ENCODE peak calls at places on chromosome 4, in six cellular contexts. N is cardiac fibroblast, O is IMR-90, L is OCI-LY7, K is HFFc6, I is heart left ventricle. W is an unnamed sample.

GRCh38 chr4:136650541-136651277 is 881.6 kb downstream of the PCDH18 start:
- DNase-seq in L (no peak), K (no peak), O (peak), I (no peak), N (peak), W (peak)

GRCh38 chr4:3412257-3413020 is 29.3 kb upstream of the HGFAC start:
- DNase-seq in O (no peak), K (no peak), I (no peak), L (no peak), N (no peak), W (no peak)

GRCh38 chr4:76948441-76949292 is 885 bp upstream of the SEPTIN11 start:
- DNase-seq in N (peak), K (peak), I (peak), L (peak), O (peak), W (peak)

GRCh38 chr4:5036239-5036638 is 15.0 kb upstream of the STK32B start:
- DNase-seq in L (peak), O (peak), I (no peak), K (peak), N (peak), W (peak)

GRCh38 chr4:90727938-90728337 is 600.7 kb downstream of the CCSER1 start:
- DNase-seq in I (no peak), N (no peak), L (no peak), K (no peak), O (no peak), W (peak)

GRCh38 chr4:144723471-144723870 is 77.5 kb downstream of the HHIP start:
- DNase-seq in O (no peak), K (no peak), N (no peak), I (no peak), L (no peak), W (no peak)

GRCh38 chr4:82998898-82999297 is 11.7 kb downstream of the LIN54 start:
- DNase-seq in O (no peak), K (no peak), I (no peak), L (no peak), N (no peak), W (no peak)

GRCh38 chr4:154039435-154040061 is 250.7 kb upstream of the SFRP2 start:
- DNase-seq in N (peak), O (no peak), I (no peak), K (no peak), L (no peak), W (peak)

GRCh38 chr4:38090450-38091246 is 130.4 kb downstream of the PTTG2 start:
- DNase-seq in O (no peak), L (no peak), K (no peak), N (no peak), I (no peak), W (no peak)

GRCh38 chr4:88719381-88719780 is 21.8 kb upstream of the NAP1L5 start:
- DNase-seq in K (no peak), N (no peak), O (no peak), L (no peak), I (no peak), W (no peak)

GRCh38 chr4:184097240-184097619 is 120.4 kb downstream of the ENPP6 start:
- DNase-seq in N (peak), L (no peak), O (no peak), K (no peak), I (peak), W (no peak)

GRCh38 chr4:74056114-74056857 is 17.8 kb upstream of the CXCL3 start:
- DNase-seq in N (peak), O (peak), I (no peak), K (peak), L (no peak), W (peak)

GRCh38 chr4:184441461-184442392 is 32.6 kb downstream of the IRF2 start:
- DNase-seq in I (peak), N (peak), L (no peak), K (no peak), O (peak), W (peak)

GRCh38 chr4:145195167-145195952 is 15.0 kb upstream of the OTUD4 start:
- DNase-seq in O (no peak), L (peak), N (no peak), I (no peak), K (no peak), W (no peak)

GRCh38 chr4:12145768-12146167 is 717.1 kb upstream of the HS3ST1 start:
- DNase-seq in I (no peak), N (no peak), L (no peak), O (no peak), K (no peak), W (no peak)

GRCh38 chr4:176009254-176009653 is 56.4 kb upstream of the WDR17 start:
- DNase-seq in N (no peak), K (no peak), O (no peak), I (no peak), L (no peak), W (no peak)

GRCh38 chr4:184854673-184855072 is 28.9 kb upstream of the ACSL1 start:
- DNase-seq in K (no peak), L (peak), O (no peak), I (no peak), N (peak), W (no peak)

GRCh38 chr4:8513931-8514330 is 66.3 kb upstream of the GPR78 start:
- DNase-seq in I (no peak), N (no peak), K (no peak), O (no peak), L (no peak), W (no peak)

GRCh38 chr4:162837679-162838078 is 329.0 kb downstream of the NAF1 start:
- DNase-seq in I (no peak), O (no peak), K (no peak), N (no peak), L (no peak), W (no peak)

GRCh38 chr4:162838671-162839070 is 328.0 kb downstream of the NAF1 start:
- DNase-seq in L (no peak), K (no peak), N (no peak), I (no peak), O (no peak), W (no peak)

GRCh38 chr4:162837241-162837640 is 329.4 kb downstream of the NAF1 start:
- DNase-seq in N (no peak), L (no peak), K (no peak), I (no peak), O (no peak), W (no peak)

GRCh38 chr4:162841769-162842168 is 324.9 kb downstream of the NAF1 start:
- DNase-seq in O (no peak), I (no peak), N (no peak), K (no peak), L (peak), W (no peak)

GRCh38 chr4:162839814-162840213 is 326.9 kb downstream of the NAF1 start:
- DNase-seq in I (no peak), K (no peak), O (no peak), N (no peak), L (no peak), W (no peak)
- TF ChIP-seq CTCF in I (no peak), K (no peak), O (no peak), N (no peak), L (peak), W (no peak)

GRCh38 chr4:99120501-99120900 is 23.6 kb downstream of the ADH4 start:
- DNase-seq in K (no peak), N (no peak), L (no peak), O (no peak), I (no peak), W (no peak)

GRCh38 chr4:99117876-99118693 is 26.0 kb downstream of the ADH4 start:
- DNase-seq in K (no peak), O (peak), L (peak), I (no peak), N (peak), W (peak)
- TF ChIP-seq CTCF in K (peak), O (peak), L (peak), I (peak), N (peak), W (peak)

DNA sequence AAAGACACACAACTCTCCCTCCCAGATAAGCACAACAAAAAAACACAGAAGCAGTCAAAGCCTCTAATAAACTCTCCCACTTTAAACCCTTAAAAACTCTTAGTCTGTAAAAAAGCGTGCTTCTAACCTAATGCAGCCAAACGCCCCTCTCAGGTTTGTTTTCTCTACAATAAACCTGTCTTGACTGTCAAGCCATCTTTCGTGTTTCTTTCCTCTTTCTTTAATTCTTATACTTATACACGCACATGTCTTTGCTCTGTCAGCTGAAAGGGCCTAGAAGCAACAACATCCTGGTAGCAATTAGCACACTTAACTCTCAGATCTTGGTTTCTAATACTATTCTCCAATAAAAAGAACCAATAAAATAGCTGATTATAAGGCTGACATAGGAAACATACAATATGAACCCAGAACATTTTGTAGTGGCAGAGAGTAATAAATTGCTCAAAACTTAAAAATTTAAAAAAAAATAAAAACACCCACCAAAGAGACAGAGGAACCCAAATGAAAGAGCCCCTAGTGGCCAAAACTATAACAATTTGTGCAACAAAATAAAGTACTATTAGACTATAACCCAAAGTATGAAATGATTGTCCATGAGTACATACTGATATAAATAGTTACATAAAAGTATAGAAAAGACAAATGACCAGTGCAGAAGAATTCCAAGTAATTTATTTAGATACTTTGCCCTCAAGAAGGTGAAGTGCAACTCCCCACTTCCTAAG is 440.4 kb upstream of the ADGRL3 start:
- DNase-seq in L (no peak), K (no peak), N (no peak), O (no peak), I (no peak), W (no peak)
- TF ChIP-seq CTCF in L (peak), K (peak), N (peak), O (no peak), I (no peak), W (peak)

DNA sequence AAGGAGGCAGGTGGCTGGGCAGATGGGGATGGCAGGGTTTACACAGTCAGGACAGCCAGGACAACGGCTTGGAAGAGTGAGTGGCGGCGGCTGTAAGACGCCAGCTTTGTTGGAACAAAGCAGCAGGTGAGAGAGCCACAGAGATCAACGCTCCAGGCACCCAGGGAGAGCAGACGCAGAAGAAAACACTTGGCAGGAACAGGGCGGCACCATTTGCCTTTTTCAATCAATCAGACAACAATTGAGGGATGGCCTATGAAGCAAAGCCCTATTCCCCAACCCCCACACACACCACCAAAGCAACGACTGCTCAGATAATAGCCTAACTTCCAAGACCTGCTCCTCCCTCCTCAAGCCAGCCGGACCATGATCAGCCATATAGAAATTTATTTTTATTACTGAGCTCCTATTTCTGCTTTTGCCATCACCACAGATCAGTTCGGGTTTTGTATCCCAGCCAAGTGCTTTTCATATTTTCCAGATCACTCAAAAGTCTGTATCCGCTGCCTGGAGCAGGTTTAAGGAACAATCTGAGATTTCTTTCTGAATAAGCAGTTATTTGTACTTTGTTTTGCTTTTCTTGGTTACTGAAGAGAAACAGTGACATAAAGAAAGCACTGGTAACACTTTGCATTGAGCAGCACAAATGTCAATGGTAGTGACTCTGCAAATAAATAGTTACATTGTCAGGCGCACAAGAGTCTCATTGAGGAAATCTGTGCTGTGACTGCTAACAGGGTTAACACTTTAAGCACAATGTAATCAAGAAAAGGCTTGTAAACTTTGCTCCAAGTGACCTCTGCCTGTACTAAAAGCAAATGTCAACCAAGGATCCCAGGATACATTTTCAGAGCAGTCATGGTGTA is 81.8 kb upstream of the RBPJ start:
- DNase-seq in K (peak), N (peak), O (peak), I (no peak), L (no peak), W (peak)
- TF ChIP-seq CTCF in K (no peak), N (no peak), O (no peak), I (no peak), L (no peak), W (no peak)

DNA sequence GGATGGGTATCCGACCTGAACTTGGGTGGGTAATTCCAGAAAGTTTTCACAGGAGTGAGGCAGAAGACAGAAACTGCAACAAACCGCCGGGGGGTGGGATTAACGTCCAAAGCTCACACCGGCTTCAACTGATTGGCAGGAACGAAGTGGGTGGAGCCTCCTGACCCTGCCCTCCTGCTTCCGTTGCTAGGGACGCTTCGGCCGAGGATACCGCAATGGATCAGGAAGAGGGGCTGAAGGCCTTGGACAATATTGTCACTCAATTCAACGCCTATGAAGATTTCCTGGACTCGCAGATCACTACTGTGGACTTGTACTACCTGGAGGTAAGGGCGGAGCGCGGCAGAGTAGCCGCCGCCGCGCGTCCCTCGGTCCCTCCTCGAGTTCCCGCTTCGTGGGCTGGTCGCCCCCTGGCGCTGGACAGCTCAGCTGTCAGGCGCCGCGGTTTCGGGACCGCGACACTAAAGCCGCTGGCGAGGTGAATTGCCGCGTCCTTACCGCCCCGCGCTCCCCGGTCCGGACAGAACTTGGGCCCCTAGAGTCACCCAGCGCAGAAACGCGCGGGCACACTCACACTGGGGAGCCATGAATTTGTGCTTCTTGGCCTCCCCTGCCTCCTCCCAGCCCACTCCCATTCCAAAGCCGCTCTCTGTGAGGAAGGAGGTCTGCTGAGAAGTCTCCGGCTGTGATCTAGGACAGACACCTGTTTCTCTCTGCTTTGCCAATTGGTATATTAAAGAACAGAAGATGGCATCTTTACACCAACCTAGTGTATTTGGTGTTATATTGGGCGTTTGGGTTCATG is at the start of gene CFAP299:
- DNase-seq in I (peak), O (peak), N (peak), K (peak), L (peak), W (peak)
- TF ChIP-seq CTCF in I (peak), O (peak), N (peak), K (peak), L (peak), W (peak)

GRCh38 chr4:22240814-22241213 is 275.1 kb downstream of the ADGRA3 start:
- DNase-seq in K (no peak), N (no peak), I (no peak), L (no peak), O (no peak), W (no peak)

GRCh38 chr4:22237846-22238513 is 277.9 kb downstream of the ADGRA3 start:
- DNase-seq in N (no peak), K (no peak), O (no peak), L (no peak), I (no peak), W (no peak)

GRCh38 chr4:22241415-22241814 is 274.5 kb downstream of the ADGRA3 start:
- DNase-seq in O (no peak), K (no peak), L (no peak), N (no peak), I (no peak), W (no peak)

GRCh38 chr4:22237155-22237751 is 278.6 kb downstream of the ADGRA3 start:
- DNase-seq in N (no peak), L (no peak), K (no peak), O (peak), I (no peak), W (peak)

GRCh38 chr4:22238742-22239141 is 277.1 kb downstream of the ADGRA3 start:
- DNase-seq in K (no peak), O (no peak), L (no peak), N (no peak), I (no peak), W (peak)
- TF ChIP-seq CTCF in K (peak), O (no peak), L (no peak), N (no peak), I (no peak), W (peak)

GRCh38 chr4:40923326-40924095 is 173.8 kb downstream of the NSUN7 start:
- DNase-seq in L (no peak), K (no peak), N (no peak), O (no peak), I (no peak), W (no peak)
- TF ChIP-seq CTCF in L (no peak), K (peak), N (no peak), O (no peak), I (no peak), W (no peak)

DNA sequence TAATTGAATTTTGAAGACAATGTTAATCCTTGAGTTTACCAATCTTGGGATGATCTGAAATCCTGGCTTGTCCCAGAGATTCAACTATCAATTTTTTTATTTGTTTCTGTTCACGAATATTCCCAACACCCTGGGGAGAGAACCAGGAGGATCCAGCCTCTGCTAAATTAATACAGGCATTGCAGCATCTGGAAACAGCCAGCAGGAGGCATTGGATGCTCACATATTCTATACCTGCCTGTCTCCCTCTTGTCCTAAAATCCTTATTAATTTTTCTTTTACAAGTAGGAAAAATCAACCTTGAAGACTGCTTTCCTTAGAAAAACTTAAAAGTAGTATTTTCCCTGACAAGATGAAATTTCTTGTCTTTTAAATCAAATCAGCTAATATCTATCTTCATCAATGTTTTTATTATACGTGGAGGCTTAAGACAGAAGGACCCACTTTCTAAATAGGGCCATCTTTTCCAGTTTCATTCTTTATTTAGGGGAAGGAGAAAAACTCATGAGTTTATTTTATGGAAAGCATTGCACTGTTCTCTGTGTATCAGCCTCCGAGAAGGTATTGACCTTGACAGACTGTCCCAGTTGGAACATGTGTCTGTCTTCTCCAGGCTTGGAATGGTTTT is 102.4 kb downstream of the CLNK start:
- DNase-seq in L (peak), K (peak), O (peak), N (peak), I (peak), W (peak)
- TF ChIP-seq CTCF in L (peak), K (peak), O (peak), N (peak), I (peak), W (peak)

GRCh38 chr4:101187837-101188236 is 159.5 kb downstream of the PPP3CA start:
- DNase-seq in K (no peak), I (no peak), L (peak), N (no peak), O (no peak), W (no peak)
- TF ChIP-seq CTCF in K (peak), I (peak), L (peak), N (peak), O (no peak), W (no peak)

GRCh38 chr4:6347511-6348045 is 77.9 kb downstream of the WFS1 start:
- DNase-seq in N (no peak), K (no peak), O (no peak), I (no peak), L (no peak), W (no peak)
- TF ChIP-seq CTCF in N (no peak), K (no peak), O (no peak), I (no peak), L (no peak), W (no peak)